ENCODE peak calls at places on chromosomes 16 and 17, in five cellular contexts. D is activated CD8-positive, alpha-beta memory T cell treated with anti-CD3 and anti-CD28 coated beads for 48 hours; W is stimulated activated CD8-positive, alpha-beta memory T cell treated with anti-CD3 and anti-CD28 coated beads, Interleukin-7, amount 100 ng/mL, for 1 hour; N is AG08396; A is nucleus accumbens. M is an unnamed sample.

GRCh38 chr17:78474631-78475146 is 96.2 kb downstream of the PGS1 start:
- DNase-seq in D (no peak), W (peak), N (no peak), A (no peak), M (no peak)

GRCh38 chr16:75385507-75386152 is 47.7 kb downstream of the CFDP1 start:
- DNase-seq in D (no peak), W (no peak), N (peak), A (peak), M (peak)

GRCh38 chr16:30004424-30004776 is 6.4 kb downstream of the DOC2A start:
- DNase-seq in D (no peak), W (no peak), N (no peak), A (no peak), M (no peak)

GRCh38 chr17:30580916-30581315 is 103.7 kb downstream of the GOSR1 start:
- DNase-seq in D (no peak), W (no peak), N (no peak), A (no peak), M (no peak)

GRCh38 chr16:48602357-48603014 is 7.5 kb downstream of the N4BP1 start:
- DNase-seq in D (no peak), W (no peak), N (no peak), A (no peak), M (no peak)

GRCh38 chr17:50210249-50211225 is 9.1 kb upstream of the COL1A1 start:
- DNase-seq in D (no peak), W (no peak), N (peak), A (no peak), M (no peak)

GRCh38 chr17:17537311-17538099 is 41.3 kb upstream of the RASD1 start:
- DNase-seq in D (no peak), W (no peak), N (no peak), A (no peak), M (no peak)

GRCh38 chr17:49290690-49291326 is 60.2 kb upstream of the PHOSPHO1 start:
- DNase-seq in D (no peak), W (no peak), N (peak), A (no peak), M (peak)

GRCh38 chr16:67372664-67373063 is 20.6 kb downstream of the TPPP3 start:
- DNase-seq in D (no peak), W (no peak), N (no peak), A (no peak), M (peak)

GRCh38 chr17:47277921-47278320 is 24.3 kb downstream of the ITGB3 start:
- DNase-seq in D (no peak), W (no peak), N (no peak), A (no peak), M (no peak)

GRCh38 chr16:68231384-68232136 is 4.4 kb downstream of the ESRP2 start:
- DNase-seq in D (no peak), W (no peak), N (no peak), A (no peak), M (no peak)

GRCh38 chr17:33776903-33777302 is 478.2 kb upstream of the CCL2 start:
- DNase-seq in D (no peak), W (no peak), N (no peak), A (no peak), M (no peak)

GRCh38 chr16:86575095-86575685 is 3.2 kb upstream of the FOXL1 start:
- DNase-seq in D (no peak), W (no peak), N (no peak), A (no peak), M (no peak)

GRCh38 chr16:629289-630023 is 1.3 kb upstream of the WFIKKN1 start:
- DNase-seq in D (no peak), W (no peak), N (no peak), A (no peak), M (no peak)

GRCh38 chr16:4755687-4756086 is 11.3 kb downstream of the ZNF500 start:
- DNase-seq in D (no peak), W (no peak), N (no peak), A (no peak), M (no peak)

GRCh38 chr17:9195961-9196668 is 174.8 kb downstream of the NTN1 start:
- DNase-seq in D (no peak), W (no peak), N (no peak), A (no peak), M (no peak)

GRCh38 chr17:39737761-39738567 is at the start of gene GRB7:
- DNase-seq in D (no peak), W (no peak), N (no peak), A (no peak), M (peak)

GRCh38 chr17:12070561-12070960 is 49.9 kb downstream of the MAP2K4 start:
- DNase-seq in D (no peak), W (no peak), N (peak), A (no peak), M (no peak)

GRCh38 chr17:18025596-18026407 is 13.2 kb downstream of the ATPAF2 start:
- DNase-seq in D (no peak), W (no peak), N (no peak), A (no peak), M (no peak)